ENCODE peak calls at places on chromosomes 7 and 10, in five cellular contexts. L, W, C, J and F are unnamed samples.

GRCh38 chr7:47253650-47254080 is 328.2 kb downstream of the TNS3 start:
- DNase-seq in L (peak; percentile 41), J (peak; percentile 50), W (peak; percentile 69), C (no peak), F (no peak)

GRCh38 chr7:95963446-95963990 is 191.2 kb downstream of the DYNC1I1 start:
- DNase-seq in L (no peak), C (no peak), W (no peak), J (no peak), F (no peak)

GRCh38 chr10:101773923-101774588 is 1.9 kb downstream of the FGF8 start:
- DNase-seq in L (no peak), J (peak; percentile 44), C (no peak), W (no peak), F (no peak)

GRCh38 chr7:33392143-33392542 is 262.8 kb downstream of the BBS9 start:
- DNase-seq in L (no peak), W (no peak), C (no peak), J (no peak), F (no peak)

GRCh38 chr10:102455893-102456471 is 4.6 kb upstream of the C10orf95 start:
- DNase-seq in L (no peak), W (peak; percentile 92), C (no peak), J (no peak), F (no peak)

GRCh38 chr10:78763651-78764395 is 304.9 kb upstream of the ZMIZ1 start:
- DNase-seq in J (no peak), W (no peak), C (peak; percentile 19), L (no peak), F (no peak)

GRCh38 chr7:157652161-157652953 is 315.6 kb downstream of the DNAJB6 start:
- DNase-seq in J (no peak), W (no peak), L (no peak), C (no peak), F (no peak)

GRCh38 chr7:2451171-2452073 is 24.8 kb downstream of the GRIFIN start:
- DNase-seq in W (peak; percentile 83), C (peak; percentile 74), J (peak; percentile 88), L (peak; percentile 73), F (peak; percentile 63)

GRCh38 chr10:59960751-59961150 is 54.4 kb upstream of the CCDC6 start:
- DNase-seq in W (peak; percentile 6), L (no peak), C (no peak), J (no peak), F (no peak)

GRCh38 chr10:35276918-35277317 is 59.4 kb upstream of the CCNY start:
- DNase-seq in C (no peak), J (no peak), W (no peak), L (no peak), F (no peak)

GRCh38 chr7:135343361-135343760 is 109.7 kb downstream of the STRA8 start:
- DNase-seq in W (no peak), C (no peak), J (no peak), L (no peak), F (no peak)

GRCh38 chr10:101550965-101551364 is 37.1 kb downstream of the POLL start:
- DNase-seq in W (no peak), L (no peak), C (no peak), J (no peak), F (no peak)

GRCh38 chr10:87038786-87039185 is 18.7 kb downstream of the FAM25A start:
- DNase-seq in J (no peak), L (no peak), C (no peak), W (peak; percentile 5), F (no peak)

GRCh38 chr10:47164126-47164799 is 135.7 kb upstream of the GDF10 start:
- DNase-seq in C (no peak), J (no peak), W (peak; percentile 88), L (no peak), F (no peak)

GRCh38 chr7:110760341-110760740 is 330.6 kb upstream of the LRRN3 start:
- DNase-seq in L (no peak), J (no peak), C (no peak), W (no peak), F (no peak)

GRCh38 chr7:92025260-92025659 is 84.6 kb downstream of the AKAP9 start:
- DNase-seq in L (no peak), J (no peak), C (no peak), W (peak; percentile 46), F (no peak)

GRCh38 chr10:29980084-29980483 is 79.3 kb downstream of the JCAD start:
- DNase-seq in W (peak; percentile 69), J (no peak), C (no peak), L (no peak), F (no peak)

GRCh38 chr10:115092555-115093285 is 445 bp upstream of the ATRNL1 start:
- DNase-seq in W (peak; percentile 58), L (no peak), C (peak; percentile 37), J (peak; percentile 80), F (peak; percentile 14)

GRCh38 chr10:110211455-110211843 is 4.0 kb downstream of the MXI1 start:
- DNase-seq in C (no peak), L (no peak), J (no peak), W (no peak), F (no peak)

GRCh38 chr7:69695998-69696657 is 97.9 kb downstream of the AUTS2 start:
- DNase-seq in C (no peak), W (no peak), L (no peak), J (no peak), F (no peak)

GRCh38 chr10:119211176-119211575 is 3.8 kb downstream of the GRK5 start:
- DNase-seq in C (no peak), J (no peak), L (no peak), W (peak; percentile 77), F (no peak)

GRCh38 chr10:102832248-102832647 is 5.0 kb downstream of the CYP17A1 start:
- DNase-seq in L (no peak), W (no peak), J (no peak), C (no peak), F (no peak)

GRCh38 chr10:111116762-111117445 is 40.1 kb downstream of the ADRA2A start:
- DNase-seq in C (no peak), J (no peak), W (no peak), L (no peak), F (no peak)

GRCh38 chr7:113100091-113100723 is 13.6 kb upstream of the GPR85 start:
- DNase-seq in W (peak; percentile 88), L (no peak), C (no peak), J (no peak), F (no peak)

GRCh38 chr7:155214328-155214986 is 83.2 kb upstream of the INSIG1 start:
- DNase-seq in C (no peak), W (no peak), J (no peak), L (no peak), F (no peak)

GRCh38 chr7:128071801-128072200 is 40.6 kb upstream of the LRRC4 start:
- DNase-seq in L (no peak), C (no peak), J (no peak), W (no peak), F (no peak)

GRCh38 chr7:105728028-105728427 is 146.7 kb upstream of the EFCAB10 start:
- DNase-seq in L (no peak), J (no peak), C (no peak), W (no peak), F (no peak)

DNA sequence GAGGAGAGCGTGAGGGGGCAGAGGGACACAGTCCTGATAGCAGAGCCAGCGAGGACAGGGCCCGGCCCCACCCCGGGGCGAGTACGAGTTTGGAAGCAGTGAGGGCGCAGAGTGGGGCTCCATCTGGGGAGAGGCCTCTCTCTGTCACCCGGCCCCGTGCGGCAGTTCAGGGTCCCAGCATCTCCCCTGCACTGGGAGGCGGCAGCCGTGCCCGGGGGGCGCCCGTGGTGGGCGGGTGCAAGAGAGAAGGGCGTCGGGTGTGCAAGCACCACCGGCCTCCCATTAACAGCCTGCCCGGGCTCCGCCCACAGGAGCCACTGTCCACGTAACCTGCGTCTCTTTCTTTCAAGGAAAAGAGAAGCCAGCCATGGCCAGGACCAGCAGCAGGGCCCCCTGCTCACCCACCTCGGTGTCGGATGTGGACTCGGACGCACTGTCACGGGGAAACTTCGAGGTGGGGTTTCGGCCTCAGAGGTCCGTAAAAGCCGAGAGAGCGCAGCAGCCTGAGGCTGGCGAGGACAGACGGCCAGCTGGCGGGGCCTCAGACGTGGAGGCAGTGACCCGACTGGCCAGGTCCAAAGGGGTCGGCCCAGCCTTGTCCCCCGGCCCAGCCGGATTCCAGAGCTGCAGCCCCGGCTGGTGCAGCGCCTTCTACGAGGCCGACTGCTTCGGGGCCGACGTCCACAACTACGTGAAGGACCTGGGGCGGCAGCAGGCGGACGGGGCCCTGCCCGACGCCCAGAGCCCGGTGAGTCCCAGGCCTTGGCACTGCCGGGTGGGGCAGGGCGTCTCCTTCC is 28.7 kb upstream of the UTF1 start:
- DNase-seq in W (no peak), J (no peak), C (no peak), L (no peak), F (no peak)
- H3K9me3 ChIP-seq in W (no peaks in the 10 kb centered on the region), J (no peaks in the 10 kb centered on the region), C (no peaks in the 10 kb centered on the region), L (no peaks in the 10 kb centered on the region), F (no peaks in the 10 kb centered on the region)

GRCh38 chr10:82150123-82150900 is 275.3 kb downstream of the NRG3 start:
- DNase-seq in L (no peak), W (peak; percentile 27), J (peak; percentile 83), C (no peak), F (no peak)
- H3K9me3 ChIP-seq in L (no peaks in the 10 kb centered on the region), W (no peaks in the 10 kb centered on the region), J (no peaks in the 10 kb centered on the region), C (peaks cover 3% of the 10 kb centered on the region), F (no peaks in the 10 kb centered on the region)

GRCh38 chr10:58531084-58531695 is 18.5 kb downstream of the BICC1 start:
- DNase-seq in J (peak; percentile 78), C (peak; percentile 58), W (peak; percentile 86), L (peak; percentile 77), F (peak; percentile 46)

GRCh38 chr10:58535311-58535710 is 22.6 kb downstream of the BICC1 start:
- DNase-seq in W (no peak), L (no peak), C (no peak), J (no peak), F (no peak)
- H3K9me3 ChIP-seq in W (no peaks in the 10 kb centered on the region), L (no peaks in the 10 kb centered on the region), C (no peaks in the 10 kb centered on the region), J (no peaks in the 10 kb centered on the region), F (peaks cover 6% of the 10 kb centered on the region)

GRCh38 chr7:68334613-68335303 is 1263.5 kb upstream of the AUTS2 start:
- DNase-seq in L (no peak), J (peak; percentile 2), C (no peak), W (no peak), F (no peak)
- H3K9me3 ChIP-seq in L (no peaks in the 10 kb centered on the region), J (no peaks in the 10 kb centered on the region), C (peaks cover 5% of the 10 kb centered on the region), W (peaks cover 4% of the 10 kb centered on the region), F (no peaks in the 10 kb centered on the region)

DNA sequence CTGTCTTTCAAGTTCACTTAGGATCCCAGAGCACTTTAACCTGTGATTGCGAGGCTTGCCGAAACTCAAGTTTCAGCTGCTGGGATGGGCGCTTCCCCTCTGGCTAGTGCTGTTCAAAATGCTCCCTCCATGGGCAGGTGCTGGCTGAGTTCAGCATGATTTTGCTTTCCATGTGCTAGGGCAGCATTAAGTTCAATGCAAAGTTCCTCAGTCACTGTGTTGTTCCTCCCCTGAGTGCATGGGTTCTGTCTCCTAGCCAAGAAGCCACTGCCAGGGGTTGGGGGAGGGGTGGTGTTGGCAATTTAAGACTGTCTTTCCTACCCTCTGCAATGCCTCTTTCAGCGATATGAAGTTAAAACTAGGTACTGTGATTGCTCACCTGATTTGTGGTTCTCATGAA is 56.5 kb upstream of the HELLS start:
- DNase-seq in L (no peak), C (no peak), J (no peak), W (no peak), F (no peak)
- H3K9me3 ChIP-seq in L (no peaks in the 10 kb centered on the region), C (peaks cover 1% of the 10 kb centered on the region), J (peaks cover 1% of the 10 kb centered on the region), W (no peaks in the 10 kb centered on the region), F (peaks cover 2% of the 10 kb centered on the region)

GRCh38 chr10:100100651-100101525 is 19.2 kb upstream of the CPN1 start:
- DNase-seq in W (peak; percentile 30), C (no peak), J (peak; percentile 24), L (no peak), F (no peak)
- H3K9me3 ChIP-seq in W (no peaks in the 10 kb centered on the region), C (no peaks in the 10 kb centered on the region), J (no peaks in the 10 kb centered on the region), L (no peaks in the 10 kb centered on the region), F (no peaks in the 10 kb centered on the region)

GRCh38 chr7:13946181-13946580 is 43.3 kb downstream of the ETV1 start:
- DNase-seq in L (no peak), W (peak; percentile 18), C (no peak), J (no peak), F (no peak)
- H3K9me3 ChIP-seq in L (no peaks in the 10 kb centered on the region), W (no peaks in the 10 kb centered on the region), C (no peaks in the 10 kb centered on the region), J (no peaks in the 10 kb centered on the region), F (no peaks in the 10 kb centered on the region)

GRCh38 chr10:74514322-74514721 is 312.1 kb upstream of the KAT6B start:
- DNase-seq in L (no peak), J (no peak), C (no peak), W (no peak), F (no peak)
- H3K9me3 ChIP-seq in L (no peaks in the 10 kb centered on the region), J (peaks cover 12% of the 10 kb centered on the region), C (peaks cover 38% of the 10 kb centered on the region), W (no peaks in the 10 kb centered on the region), F (peaks cover 9% of the 10 kb centered on the region)